ENCODE peak calls at places on chromosomes 1 and 21, in ten cellular contexts. Z is RPMI8226, V is KBM-7, B is substantia nigra, R is NCI-H1694 treated with DMSO at 0.1 percent for 48 hours, D is cardiac fibroblast, U is iris pigment epithelial cell, W is A549, T is ELR, A is lower leg skin. Y is an unnamed sample.

GRCh38 chr21:36412916-36413315 is 27.7 kb downstream of the CHAF1B start:
- DNase-seq in D (no peak), B (no peak), R (no peak), W (no peak), U (no peak), A (no peak), T (no peak), Z (no peak), V (no peak), Y (no peak)

GRCh38 chr1:156961709-156962108 is 41.3 kb downstream of the LRRC71 start:
- DNase-seq in B (no peak), U (no peak), R (no peak), W (peak; percentile 41), Z (peak; percentile 75), T (peak; percentile 56), D (no peak), A (no peak), V (peak; percentile 28), Y (no peak)

GRCh38 chr21:40208206-40208950 is 341.1 kb downstream of the PCP4 start:
- DNase-seq in V (no peak), U (no peak), B (no peak), A (no peak), R (no peak), Z (no peak), T (no peak), D (no peak), W (no peak), Y (no peak)

GRCh38 chr1:157626099-157626498 is 28.2 kb upstream of the FCRL4 start:
- DNase-seq in V (peak; percentile 26), A (no peak), B (no peak), W (peak; percentile 31), T (peak; percentile 14), D (no peak), Z (peak; percentile 77), U (no peak), R (no peak), Y (no peak)

GRCh38 chr1:41758490-41758889 is 160.2 kb downstream of the HIVEP3 start:
- DNase-seq in T (peak; percentile 53), Z (no peak), W (no peak), U (peak; percentile 38), V (no peak), D (peak; percentile 71), R (no peak), B (no peak), A (no peak), Y (no peak)

GRCh38 chr1:67888707-67889106 is 55.4 kb upstream of the GNG12 start:
- DNase-seq in V (no peak), T (peak; percentile 55), U (peak; percentile 79), B (no peak), A (no peak), Z (no peak), D (peak; percentile 29), W (no peak), R (no peak), Y (no peak)

GRCh38 chr21:46286668-46286982 is 483 bp downstream of the YBEY start:
- DNase-seq in R (no peak), V (no peak), B (no peak), D (no peak), U (no peak), A (no peak), W (no peak), T (no peak), Z (no peak), Y (no peak)

GRCh38 chr1:208238710-208239517 is 5.3 kb downstream of the PLXNA2 start:
- DNase-seq in V (peak; percentile 53), D (peak; percentile 80), T (peak; percentile 78), U (peak; percentile 70), A (no peak), Z (peak; percentile 71), R (peak; percentile 59), B (no peak), W (peak; percentile 42), Y (peak; percentile 67)

GRCh38 chr1:161020573-161021167 is at the start of gene F11R:
- DNase-seq in R (no peak), V (peak; percentile 87), B (no peak), U (no peak), T (peak; percentile 42), D (peak; percentile 62), A (peak; percentile 59), Z (peak; percentile 83), W (peak; percentile 49), Y (no peak)

GRCh38 chr1:207818971-207819451 is 67.2 kb downstream of the CD46 start:
- DNase-seq in T (peak; percentile 84), D (peak; percentile 54), A (no peak), U (peak; percentile 71), R (no peak), V (no peak), B (no peak), W (peak; percentile 49), Z (no peak), Y (peak; percentile 78)

GRCh38 chr1:8343464-8344001 is 25.6 kb downstream of the SLC45A1 start:
- DNase-seq in V (no peak), D (peak; percentile 96), A (peak; percentile 65), T (peak; percentile 96), W (peak; percentile 89), B (no peak), R (no peak), Z (no peak), U (peak; percentile 97), Y (peak; percentile 48)

GRCh38 chr1:213051881-213052202 is 801 bp downstream of the RPS6KC1 start:
- DNase-seq in A (no peak), V (no peak), T (no peak), U (no peak), D (no peak), R (no peak), W (no peak), Z (no peak), B (no peak), Y (no peak)

GRCh38 chr1:196063307-196063706 is 544.9 kb downstream of the KCNT2 start:
- DNase-seq in W (peak; percentile 40), T (peak; percentile 9), A (no peak), B (no peak), V (no peak), D (no peak), U (peak; percentile 35), Z (no peak), R (peak; percentile 24), Y (no peak)

GRCh38 chr1:177024623-177025022 is 139.9 kb downstream of the ASTN1 start:
- DNase-seq in Z (no peak), T (no peak), A (no peak), R (peak; percentile 96), V (no peak), U (no peak), D (no peak), B (no peak), W (no peak), Y (no peak)

GRCh38 chr21:42685036-42685435 is 31.6 kb downstream of the PDE9A start:
- DNase-seq in R (no peak), D (no peak), W (no peak), T (no peak), U (no peak), V (no peak), Z (no peak), A (no peak), B (no peak), Y (no peak)

GRCh38 chr1:208500379-208500778 is 256.2 kb upstream of the PLXNA2 start:
- DNase-seq in W (no peak), Z (no peak), D (no peak), T (no peak), R (no peak), A (no peak), U (no peak), B (no peak), V (no peak), Y (no peak)

GRCh38 chr1:219236933-219237610 is 63.4 kb downstream of the LYPLAL1 start:
- DNase-seq in V (no peak), T (no peak), U (no peak), R (no peak), Z (no peak), D (no peak), A (no peak), B (no peak), W (peak; percentile 55), Y (no peak)

Y was measured in ascending aorta.